ENCODE peak calls at places on chromosomes 7 and 10, in seven cellular contexts. Z, I, D, V, K, P and G are unnamed samples.

GRCh38 chr7:514651-515598 is 4.7 kb downstream of the PDGFA start:
- DNase-seq in I (no peak), P (peak), K (no peak), Z (peak), D (no peak), V (no peak), G (no peak)

GRCh38 chr10:126215767-126216166 is 172.5 kb downstream of the ADAM12 start:
- DNase-seq in V (no peak), I (no peak), Z (no peak), K (no peak), P (no peak), D (no peak), G (peak)

GRCh38 chr10:6917125-6917524 is 337.0 kb upstream of the PRKCQ start:
- DNase-seq in D (no peak), P (no peak), V (no peak), K (no peak), Z (no peak), I (no peak), G (peak)

GRCh38 chr10:22363305-22363704 is 18.0 kb downstream of the SPAG6 start:
- DNase-seq in D (no peak), V (no peak), P (no peak), Z (no peak), I (no peak), K (no peak), G (no peak)

GRCh38 chr7:155644178-155644970 is at the start of gene RBM33:
- DNase-seq in Z (peak), I (peak), D (peak), V (peak), P (peak), K (peak), G (peak)

GRCh38 chr7:100546129-100546867 is 7.3 kb downstream of the AGFG2 start:
- DNase-seq in V (peak), Z (no peak), P (peak), I (no peak), K (no peak), D (no peak), G (no peak)

GRCh38 chr7:91249506-91250233 is 14.6 kb upstream of the FZD1 start:
- DNase-seq in D (no peak), Z (peak), K (no peak), I (no peak), P (no peak), V (no peak), G (peak)

GRCh38 chr7:33905389-33906032 is at the start of gene BMPER:
- DNase-seq in Z (peak), K (no peak), V (peak), P (peak), D (no peak), I (no peak), G (peak)

GRCh38 chr10:42743697-42744096 is 38.9 kb upstream of the BMS1 start:
- DNase-seq in I (no peak), D (no peak), K (no peak), Z (no peak), V (no peak), P (no peak), G (no peak)

GRCh38 chr10:44047361-44047760 is 337.5 kb downstream of the CXCL12 start:
- DNase-seq in Z (no peak), P (no peak), K (no peak), V (no peak), D (no peak), I (no peak), G (no peak)

GRCh38 chr7:3975371-3975770 is 674.3 kb downstream of the SDK1 start:
- DNase-seq in P (no peak), Z (no peak), D (no peak), K (no peak), V (no peak), I (no peak), G (no peak)